ENCODE peak calls at places on chromosomes 4 and X, in seven cellular contexts. I is suprapubic skin, E is Peyer's patch, G is stomach, Y is transverse colon, S is endothelial cell of umbilical vein, D is breast epithelium. J is an unnamed sample.

GRCh38 chr4:159283697-159284492 is 181.0 kb downstream of the RAPGEF2 start:
- DNase-seq in I (no peak), E (no peak), G (no peak), Y (no peak), S (peak), D (no peak), J (no peak)

GRCh38 chr4:113683143-113683542 is 78.4 kb downstream of the CAMK2D start:
- DNase-seq in I (no peak), E (peak), G (no peak), Y (peak), S (no peak), D (no peak), J (no peak)

GRCh38 chr4:76449362-76449767 is 14.3 kb downstream of the SHROOM3 start:
- DNase-seq in I (no peak), E (no peak), G (no peak), Y (no peak), S (peak), D (no peak), J (no peak)

GRCh38 chrX:41779941-41780340 is 56.0 kb downstream of the GPR82 start:
- DNase-seq in I (no peak), E (no peak), G (no peak), Y (no peak), S (no peak), D (no peak), J (no peak)

GRCh38 chrX:72100824-72101351 is 30.8 kb downstream of the RTL5 start:
- DNase-seq in I (no peak), E (peak), G (peak), Y (peak), S (no peak), D (no peak), J (peak)

GRCh38 chr4:158016511-158016910 is 156.3 kb downstream of the GASK1B start:
- DNase-seq in I (no peak), E (no peak), G (no peak), Y (no peak), S (peak), D (no peak), J (no peak)

GRCh38 chr4:153142700-153143438 is 61.4 kb upstream of the TRIM2 start:
- DNase-seq in I (peak), E (peak), G (peak), Y (peak), S (peak), D (peak), J (peak)

GRCh38 chr4:152101546-152102183 is 340.9 kb upstream of the GATB start:
- DNase-seq in I (no peak), E (no peak), G (no peak), Y (no peak), S (no peak), D (no peak), J (no peak)

GRCh38 chr4:14743601-14744000 is 258.7 kb upstream of the CPEB2 start:
- DNase-seq in I (no peak), E (no peak), G (no peak), Y (no peak), S (no peak), D (no peak), J (no peak)

GRCh38 chrX:28847423-28847822 is 260.2 kb downstream of the IL1RAPL1 start:
- DNase-seq in I (no peak), E (no peak), G (no peak), Y (no peak), S (no peak), D (no peak), J (peak)

GRCh38 chr4:80913381-80913780 is 117.1 kb upstream of the BMP3 start:
- DNase-seq in I (no peak), E (no peak), G (no peak), Y (no peak), S (no peak), D (no peak), J (no peak)

GRCh38 chrX:13092455-13092941 is 48.1 kb upstream of the FAM9C start:
- DNase-seq in I (no peak), E (peak), G (peak), Y (peak), S (no peak), D (no peak), J (peak)

GRCh38 chr4:4217123-4217522 is 9.6 kb downstream of the OTOP1 start:
- DNase-seq in I (no peak), E (no peak), G (no peak), Y (no peak), S (no peak), D (no peak), J (no peak)

GRCh38 chrX:140762061-140762460 is 52.5 kb downstream of the LINC00632 start:
- DNase-seq in I (no peak), E (peak), G (peak), Y (peak), S (peak), D (no peak), J (peak)

GRCh38 chr4:38664704-38665401 is 854 bp downstream of the KLF3 start:
- DNase-seq in I (peak), E (peak), G (peak), Y (peak), S (peak), D (peak), J (peak)

GRCh38 chr4:74840931-74841330 is 46.6 kb upstream of the BTC start:
- DNase-seq in I (no peak), E (no peak), G (no peak), Y (no peak), S (no peak), D (no peak), J (no peak)

GRCh38 chrX:154532690-154533089 is 14.0 kb downstream of the G6PD start:
- DNase-seq in I (no peak), E (no peak), G (no peak), Y (no peak), S (no peak), D (no peak), J (no peak)

GRCh38 chr4:26813698-26814097 is 46.9 kb upstream of the STIM2 start:
- DNase-seq in I (no peak), E (no peak), G (no peak), Y (no peak), S (no peak), D (no peak), J (no peak)

GRCh38 chrX:19958530-19959486 is 32.1 kb downstream of the BCLAF3 start:
- DNase-seq in I (no peak), E (no peak), G (no peak), Y (no peak), S (no peak), D (no peak), J (no peak)
- TF ChIP-seq POLR2A in I (no peak), E (no peak), G (no peak), Y (no peak), S (no peak), D (no peak), J (no peak)

GRCh38 chr4:2281575-2282343 is 19.9 kb upstream of the MXD4 start:
- DNase-seq in I (no peak), E (peak), G (peak), Y (peak), S (no peak), D (no peak), J (peak)
- TF ChIP-seq POLR2A in I (no peak), E (no peak), G (no peak), Y (no peak), S (no peak), D (no peak), J (no peak)

GRCh38 chrX:150361070-150361776 is 1.9 kb upstream of the MAMLD1 start:
- DNase-seq in I (no peak), E (peak), G (no peak), Y (peak), S (no peak), D (no peak), J (peak)

GRCh38 chrX:150364347-150365050 is 1.4 kb downstream of the MAMLD1 start:
- DNase-seq in I (no peak), E (no peak), G (no peak), Y (peak), S (peak), D (no peak), J (peak)

GRCh38 chrX:150363561-150364346 is 637 bp downstream of the MAMLD1 start:
- DNase-seq in I (no peak), E (no peak), G (no peak), Y (peak), S (peak), D (no peak), J (peak)

GRCh38 chrX:150361777-150362351 is 1.3 kb upstream of the MAMLD1 start:
- DNase-seq in I (no peak), E (no peak), G (no peak), Y (no peak), S (no peak), D (no peak), J (peak)

GRCh38 chrX:150362599-150363481 is at the start of gene MAMLD1:
- DNase-seq in I (peak), E (peak), G (peak), Y (peak), S (peak), D (no peak), J (peak)
- TF ChIP-seq POLR2A in I (no peak), E (peak), G (no peak), Y (peak), S (no peak), D (no peak), J (peak)

GRCh38 chr4:155950461-155950860 is 3.2 kb downstream of the CTSO start:
- DNase-seq in I (no peak), E (no peak), G (no peak), Y (no peak), S (no peak), D (no peak), J (no peak)

GRCh38 chr4:155952546-155952945 is 1.1 kb downstream of the CTSO start:
- DNase-seq in I (no peak), E (no peak), G (no peak), Y (no peak), S (peak), D (no peak), J (no peak)

GRCh38 chr4:155954118-155954503 is 445 bp upstream of the CTSO start:
- DNase-seq in I (no peak), E (peak), G (no peak), Y (peak), S (no peak), D (no peak), J (no peak)

GRCh38 chr4:155954939-155955338 is 1.3 kb upstream of the CTSO start:
- DNase-seq in I (no peak), E (no peak), G (no peak), Y (no peak), S (no peak), D (no peak), J (no peak)

GRCh38 chr4:155953151-155954117 is at the start of gene CTSO:
- DNase-seq in I (peak), E (peak), G (peak), Y (peak), S (peak), D (peak), J (peak)
- TF ChIP-seq POLR2A in I (peak), E (no peak), G (no peak), Y (peak), S (peak), D (no peak), J (peak)

DNA sequence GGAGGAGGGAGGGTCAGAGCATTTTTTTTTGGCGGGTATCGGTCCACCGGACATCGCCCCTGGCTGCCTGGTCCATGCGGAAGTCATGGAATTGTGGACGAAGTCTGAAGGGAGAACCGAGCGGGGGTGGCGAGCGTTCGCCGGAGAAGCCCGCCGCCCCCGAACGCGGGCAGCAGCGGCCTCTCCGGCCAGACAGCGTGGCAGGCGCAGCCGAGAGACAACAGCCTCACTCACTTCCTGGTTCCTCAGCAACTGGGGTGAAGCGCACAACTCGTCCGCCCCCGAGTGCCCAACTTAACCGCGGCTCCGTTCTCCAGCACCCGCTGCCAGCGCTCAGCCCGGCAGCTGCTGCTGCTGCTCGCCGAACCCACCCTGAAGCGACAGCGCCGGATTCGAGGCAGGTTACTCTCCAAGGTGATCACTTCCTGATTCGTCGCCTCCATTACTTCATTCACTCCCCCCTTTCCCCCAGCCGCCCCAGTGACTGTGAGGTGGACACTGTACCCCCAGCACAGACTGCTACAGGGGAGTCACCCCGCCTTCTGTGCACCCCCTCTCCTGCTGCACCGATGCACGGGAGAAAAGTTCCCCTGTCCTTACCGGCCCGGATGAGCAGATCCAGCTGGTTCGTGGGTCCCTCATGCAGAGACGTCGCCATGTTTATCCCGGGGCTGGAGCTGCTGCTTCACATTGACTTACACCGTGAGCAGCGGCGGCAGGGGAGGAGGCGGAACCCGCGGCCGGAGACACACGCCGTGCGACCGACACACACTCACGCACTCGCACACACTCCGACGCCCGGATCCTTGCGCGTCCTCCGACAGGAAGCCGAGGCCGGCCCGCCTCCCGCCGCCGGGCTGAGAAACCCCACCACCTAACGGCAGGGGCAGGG is 68.2 kb downstream of the NOCT start:
- DNase-seq in I (peak), E (peak), G (peak), Y (peak), S (peak), D (peak), J (peak)
- TF ChIP-seq POLR2A in I (peak), E (peak), G (peak), Y (peak), S (peak), D (no peak), J (peak)

GRCh38 chrX:10045327-10046000 is 78.3 kb downstream of the CLDN34 start:
- DNase-seq in I (no peak), E (no peak), G (peak), Y (no peak), S (peak), D (no peak), J (peak)
- TF ChIP-seq POLR2A in I (no peak), E (no peak), G (no peak), Y (no peak), S (no peak), D (no peak), J (peak)